ENCODE peak calls at places on chromosomes 7 and 10, in six cellular contexts. P is sciatic nerve, I is GM13976, V is NCI-H1417, L is hypothalamus, N is NCI-H1105 treated with DMSO at 0.1 percent for 48 hours. D is an unnamed sample.

GRCh38 chr10:110901954-110902819 is 16.8 kb downstream of the BBIP1 start:
- DNase-seq in P (no peak), V (no peak), I (no peak), N (no peak), L (no peak), D (no peak)

GRCh38 chr10:675532-675931 is 13.9 kb downstream of the DIP2C start:
- DNase-seq in P (no peak), L (no peak), N (no peak), V (no peak), I (no peak), D (no peak)

GRCh38 chr7:30163231-30163894 is 28.6 kb downstream of the MTURN start:
- DNase-seq in N (peak; percentile 74), I (no peak), P (no peak), L (peak; percentile 53), V (peak; percentile 49), D (no peak)

GRCh38 chr10:3754727-3755439 is 30.1 kb downstream of the KLF6 start:
- DNase-seq in N (no peak), V (peak; percentile 51), I (no peak), L (no peak), P (no peak), D (no peak)

GRCh38 chr7:55100172-55100961 is 81.5 kb downstream of the EGFR start:
- DNase-seq in P (peak; percentile 92), N (peak; percentile 34), V (peak; percentile 28), L (no peak), I (no peak), D (peak; percentile 86)

GRCh38 chr7:69962077-69962855 is 364.0 kb downstream of the AUTS2 start:
- DNase-seq in N (peak; percentile 64), I (no peak), L (peak; percentile 13), V (peak; percentile 46), P (no peak), D (no peak)

GRCh38 chr7:100825760-100826545 is 1.4 kb downstream of the EPHB4 start:
- DNase-seq in I (no peak), P (no peak), V (no peak), N (peak; percentile 3), L (no peak), D (no peak)

GRCh38 chr7:137873524-137873923 is 26.8 kb upstream of the DGKI start:
- DNase-seq in I (no peak), L (no peak), N (no peak), V (no peak), P (no peak), D (no peak)

GRCh38 chr10:79923669-79924068 is 25.2 kb downstream of the SFTPD start:
- DNase-seq in L (no peak), N (no peak), P (no peak), I (no peak), V (no peak), D (no peak)

GRCh38 chr10:79152423-79152817 is 83.7 kb downstream of the ZMIZ1 start:
- DNase-seq in I (no peak), N (no peak), L (no peak), V (no peak), P (no peak), D (no peak)

GRCh38 chr10:20744851-20745250 is 152.3 kb downstream of the NEBL start:
- DNase-seq in P (no peak), L (no peak), I (no peak), N (no peak), V (no peak), D (no peak)

GRCh38 chr10:44968101-44968886 is 8.7 kb downstream of the RASSF4 start:
- DNase-seq in P (peak; percentile 71), V (no peak), L (no peak), N (no peak), I (no peak), D (peak; percentile 69)

GRCh38 chr10:97333601-97334369 is 744 bp downstream of the FRAT2 start:
- DNase-seq in I (peak; percentile 54), P (peak; percentile 64), N (no peak), L (no peak), V (peak; percentile 8), D (no peak)

GRCh38 chr10:131936756-131937155 is 35.9 kb downstream of the PPP2R2D start:
- DNase-seq in P (peak; percentile 32), L (no peak), I (no peak), N (no peak), V (no peak), D (no peak)

GRCh38 chr7:119720541-119720940 is 552.4 kb upstream of the KCND2 start:
- DNase-seq in N (no peak), L (no peak), P (no peak), V (no peak), I (no peak), D (no peak)

GRCh38 chr10:97828721-97829120 is 20.9 kb upstream of the GOLGA7B start:
- DNase-seq in P (no peak), L (no peak), V (no peak), I (no peak), N (no peak), D (no peak)

GRCh38 chr7:91916068-91916440 is 24.6 kb upstream of the AKAP9 start:
- DNase-seq in N (no peak), P (no peak), L (no peak), I (no peak), V (no peak), D (no peak)

GRCh38 chr10:125016611-125017202 is 74.8 kb downstream of the ZRANB1 start:
- DNase-seq in I (no peak), N (no peak), V (no peak), L (peak; percentile 55), P (peak; percentile 86), D (peak; percentile 74)

GRCh38 chr7:129793506-129794310 is 159.1 kb downstream of the UBE2H start:
- DNase-seq in N (no peak), P (no peak), L (no peak), V (no peak), I (peak; percentile 19), D (no peak)

GRCh38 chr7:45575501-45576248 is 1.5 kb downstream of the ADCY1 start:
- DNase-seq in P (no peak), V (no peak), I (no peak), N (no peak), L (no peak), D (no peak)

GRCh38 chr10:118259288-118259906 is 82.7 kb downstream of the FAM204A start:
- DNase-seq in V (peak; percentile 2), P (no peak), N (peak; percentile 22), L (no peak), I (peak; percentile 31), D (no peak)

GRCh38 chr7:54705436-54705835 is 53.6 kb downstream of the SEC61G start:
- DNase-seq in N (peak; percentile 9), P (no peak), L (no peak), V (no peak), I (no peak), D (no peak)

GRCh38 chr7:88826222-88826621 is 30.7 kb upstream of the TEX47 start:
- DNase-seq in V (no peak), N (no peak), L (no peak), P (no peak), I (no peak), D (no peak)

GRCh38 chr10:4652111-4653010 is 173.6 kb upstream of the AKR1E2 start:
- DNase-seq in N (no peak), V (no peak), I (no peak), L (no peak), P (no peak), D (no peak)

GRCh38 chr10:59362991-59363390 is 642 bp upstream of the FAM13C start:
- DNase-seq in V (peak; percentile 48), I (no peak), P (peak; percentile 61), L (peak; percentile 37), N (peak; percentile 65), D (peak; percentile 32)

GRCh38 chr10:93701903-93702277 is 502 bp downstream of the FRA10AC1 start:
- DNase-seq in N (no peak), I (peak; percentile 12), P (no peak), V (no peak), L (no peak), D (no peak)

GRCh38 chr10:11256896-11257295 is 239.2 kb downstream of the CELF2 start:
- DNase-seq in P (no peak), V (no peak), I (no peak), L (no peak), N (no peak), D (no peak)

GRCh38 chr10:79638318-79638717 is 27.6 kb downstream of the SFTPA1 start:
- DNase-seq in P (no peak), N (no peak), L (no peak), V (no peak), I (no peak), D (no peak)

GRCh38 chr10:93431361-93431760 is 50.8 kb downstream of the MYOF start:
- DNase-seq in V (no peak), N (no peak), P (no peak), L (no peak), I (no peak), D (no peak)

GRCh38 chr7:117616694-117617093 is 136.9 kb downstream of the CFTR start:
- DNase-seq in P (no peak), V (no peak), L (no peak), N (no peak), I (no peak), D (no peak)

GRCh38 chr7:26061340-26062239 is 90.4 kb upstream of the NFE2L3 start:
- DNase-seq in I (peak; percentile 76), V (peak; percentile 88), N (peak; percentile 93), P (peak; percentile 77), L (peak; percentile 13), D (peak; percentile 64)

GRCh38 chr7:72674394-72674793 is 153.6 kb downstream of the TYW1B start:
- DNase-seq in I (no peak), L (no peak), N (no peak), V (no peak), P (no peak), D (no peak)

GRCh38 chr10:971613-972012 is 16.6 kb upstream of the GTPBP4 start:
- DNase-seq in P (no peak), N (no peak), L (no peak), I (no peak), V (no peak), D (no peak)

GRCh38 chr10:114649217-114649906 is 8.7 kb downstream of the ABLIM1 start:
- DNase-seq in P (no peak), V (no peak), N (no peak), I (no peak), L (no peak), D (no peak)

GRCh38 chr7:76334320-76334967 is 24.3 kb downstream of the YWHAG start:
- DNase-seq in I (no peak), N (no peak), P (no peak), V (no peak), L (no peak), D (no peak)

GRCh38 chr7:78197447-78197846 is 398.9 kb downstream of the PHTF2 start:
- DNase-seq in I (no peak), N (no peak), V (no peak), L (no peak), P (no peak), D (no peak)

GRCh38 chr10:6033954-6034353 is 28.2 kb downstream of the IL2RA start:
- DNase-seq in N (no peak), P (peak; percentile 14), I (no peak), L (no peak), V (no peak), D (no peak)

D was measured in tibial nerve.